ENCODE peak calls at places on chromosome 16, in four cellular contexts. One of them, this sample, is unnamed. For H3K79me2, the result is how much of the 10 kb centered on the place peaks cover.

GRCh38 chr16:53061256-53061655 is 6.5 kb downstream of the CHD9 start:
- DNase-seq in trophoblast cell: no peak
- DNase-seq in H1: no peak
- DNase-seq in H9: no peak
- DNase-seq in this sample: no peak

GRCh38 chr16:89921699-89922476 is 1.3 kb upstream of the TUBB3 start:
- DNase-seq in H9: peak
- DNase-seq in trophoblast cell: peak
- DNase-seq in H1: no peak
- DNase-seq in this sample: peak

GRCh38 chr16:14389359-14389758 is 240.7 kb downstream of the PARN start:
- DNase-seq in H9: no peak
- DNase-seq in H1: no peak
- DNase-seq in trophoblast cell: peak
- DNase-seq in this sample: no peak

GRCh38 chr16:88628512-88628974 is 9.8 kb upstream of the IL17C start:
- DNase-seq in H1: peak
- DNase-seq in H9: peak
- DNase-seq in trophoblast cell: peak
- DNase-seq in this sample: peak

GRCh38 chr16:89507834-89508590 is at the start of gene SPG7:
- DNase-seq in H9: peak
- DNase-seq in H1: no peak
- DNase-seq in trophoblast cell: peak
- DNase-seq in this sample: peak

GRCh38 chr16:21001262-21001661 is 100.7 kb downstream of the LYRM1 start:
- DNase-seq in H9: peak
- DNase-seq in trophoblast cell: peak
- DNase-seq in H1: no peak
- DNase-seq in this sample: peak

GRCh38 chr16:10906914-10907756 is 30.1 kb downstream of the CIITA start:
- DNase-seq in trophoblast cell: no peak
- DNase-seq in H9: no peak
- DNase-seq in H1: no peak
- DNase-seq in this sample: no peak

GRCh38 chr16:46801428-46802049 is 29.4 kb downstream of the C16orf87 start:
- DNase-seq in H9: no peak
- DNase-seq in trophoblast cell: peak
- DNase-seq in H1: no peak
- DNase-seq in this sample: peak

GRCh38 chr16:10362077-10362863 is 23.6 kb upstream of the ATF7IP2 start:
- DNase-seq in H9: no peak
- DNase-seq in trophoblast cell: no peak
- DNase-seq in H1: no peak
- DNase-seq in this sample: no peak

GRCh38 chr16:64136314-64136713 is 985.5 kb downstream of the CDH11 start:
- DNase-seq in trophoblast cell: no peak
- DNase-seq in H9: no peak
- DNase-seq in H1: no peak
- DNase-seq in this sample: no peak

GRCh38 chr16:75420987-75421819 is 12.1 kb downstream of the CFDP1 start:
- DNase-seq in trophoblast cell: peak
- DNase-seq in H9: peak
- DNase-seq in H1: peak
- DNase-seq in this sample: peak

GRCh38 chr16:67959930-67960329 is 8.5 kb downstream of the SLC12A4 start:
- DNase-seq in trophoblast cell: no peak
- DNase-seq in H9: no peak
- DNase-seq in H1: no peak
- DNase-seq in this sample: no peak

GRCh38 chr16:85448557-85449194 is 164.4 kb upstream of the GSE1 start:
- DNase-seq in H9: no peak
- DNase-seq in H1: no peak
- DNase-seq in trophoblast cell: no peak
- DNase-seq in this sample: no peak

GRCh38 chr16:50114357-50115129 is 38.6 kb upstream of the TENT4B start:
- DNase-seq in trophoblast cell: peak
- DNase-seq in H9: peak
- DNase-seq in H1: no peak
- DNase-seq in this sample: peak

GRCh38 chr16:20899503-20900298 is 457 bp downstream of the DCUN1D3 start:
- DNase-seq in H1: no peak
- DNase-seq in trophoblast cell: peak
- DNase-seq in H9: no peak
- DNase-seq in this sample: peak

GRCh38 chr16:56615353-56615752 is 7.0 kb downstream of the MT2A start:
- DNase-seq in H1: no peak
- DNase-seq in H9: no peak
- DNase-seq in trophoblast cell: no peak
- DNase-seq in this sample: no peak

GRCh38 chr16:14198012-14198411 is 126.9 kb downstream of the MRTFB start:
- DNase-seq in H9: no peak
- DNase-seq in H1: no peak
- DNase-seq in trophoblast cell: no peak
- DNase-seq in this sample: no peak

GRCh38 chr16:73032548-73033270 is 15.2 kb downstream of the ZFHX3 start:
- DNase-seq in H1: no peak
- DNase-seq in H9: peak
- DNase-seq in trophoblast cell: no peak
- DNase-seq in this sample: peak

GRCh38 chr16:52404546-52404945 is 142.4 kb downstream of the TOX3 start:
- DNase-seq in trophoblast cell: no peak
- DNase-seq in H9: no peak
- DNase-seq in H1: no peak
- DNase-seq in this sample: peak

GRCh38 chr16:57992084-57992483 is 8.4 kb downstream of the ZNF319 start:
- DNase-seq in H1: no peak
- DNase-seq in H9: no peak
- DNase-seq in trophoblast cell: no peak
- DNase-seq in this sample: no peak

GRCh38 chr16:67676939-67677338 is 10.3 kb downstream of the C16orf86 start:
- DNase-seq in trophoblast cell: no peak
- DNase-seq in H1: no peak
- DNase-seq in H9: no peak
- DNase-seq in this sample: no peak

GRCh38 chr16:48524348-48525200 is 85.4 kb downstream of the N4BP1 start:
- DNase-seq in H1: no peak
- DNase-seq in H9: no peak
- DNase-seq in trophoblast cell: peak
- DNase-seq in this sample: peak

GRCh38 chr16:19086322-19087199 is 19.1 kb downstream of the COQ7 start:
- DNase-seq in trophoblast cell: peak
- DNase-seq in H9: peak
- DNase-seq in H1: peak
- DNase-seq in this sample: peak

GRCh38 chr16:11321662-11322061 is 23.6 kb upstream of the RMI2 start:
- DNase-seq in H1: no peak
- DNase-seq in H9: no peak
- DNase-seq in trophoblast cell: no peak
- DNase-seq in this sample: no peak

GRCh38 chr16:85240982-85241924 is 129.0 kb upstream of the CIBAR2 start:
- DNase-seq in H1: no peak
- DNase-seq in trophoblast cell: no peak
- DNase-seq in H9: no peak
- DNase-seq in this sample: peak

GRCh38 chr16:14111713-14112538 is 40.8 kb downstream of the MRTFB start:
- DNase-seq in trophoblast cell: no peak
- DNase-seq in H1: no peak
- DNase-seq in H9: no peak
- DNase-seq in this sample: no peak

GRCh38 chr16:17435324-17435723 is 35.4 kb downstream of the XYLT1 start:
- DNase-seq in trophoblast cell: no peak
- DNase-seq in H9: no peak
- DNase-seq in H1: no peak
- DNase-seq in this sample: no peak

GRCh38 chr16:79278506-79278905 is 322.0 kb downstream of the MAF start:
- DNase-seq in H9: no peak
- DNase-seq in H1: no peak
- DNase-seq in trophoblast cell: no peak
- DNase-seq in this sample: no peak

GRCh38 chr16:15487336-15488284 is 53.2 kb downstream of the BMERB1 start:
- DNase-seq in H1: no peak
- DNase-seq in trophoblast cell: no peak
- DNase-seq in H9: no peak
- DNase-seq in this sample: no peak

GRCh38 chr16:48559462-48560211 is 50.3 kb downstream of the N4BP1 start:
- DNase-seq in trophoblast cell: peak
- DNase-seq in H1: no peak
- DNase-seq in H9: peak
- DNase-seq in this sample: peak

GRCh38 chr16:66617728-66618127 is 13.2 kb downstream of the CMTM3 start:
- DNase-seq in H9: no peak
- DNase-seq in trophoblast cell: peak
- DNase-seq in H1: no peak
- DNase-seq in this sample: peak

GRCh38 chr16:61579195-61579594 is 457.0 kb downstream of the CDH8 start:
- DNase-seq in H9: no peak
- DNase-seq in trophoblast cell: no peak
- DNase-seq in H1: no peak
- DNase-seq in this sample: no peak

GRCh38 chr16:61575617-61576016 is 460.6 kb downstream of the CDH8 start:
- DNase-seq in H9: no peak
- DNase-seq in H1: no peak
- DNase-seq in trophoblast cell: no peak
- DNase-seq in this sample: no peak

GRCh38 chr16:61576476-61576875 is 459.8 kb downstream of the CDH8 start:
- DNase-seq in trophoblast cell: no peak
- DNase-seq in H9: no peak
- DNase-seq in H1: no peak
- DNase-seq in this sample: no peak

GRCh38 chr16:61581417-61582046 is 454.7 kb downstream of the CDH8 start:
- DNase-seq in H1: no peak
- DNase-seq in H9: no peak
- DNase-seq in trophoblast cell: no peak
- DNase-seq in this sample: no peak

GRCh38 chr16:61580579-61580978 is 455.7 kb downstream of the CDH8 start:
- DNase-seq in H1: no peak
- DNase-seq in trophoblast cell: no peak
- DNase-seq in H9: no peak
- DNase-seq in this sample: no peak
- H3K23ac ChIP-seq in H1: no peak
- H3K23ac ChIP-seq in trophoblast cell: no peak
- H3K23ac ChIP-seq in H9: no peak
- H3K23ac ChIP-seq in this sample: no peak

DNA sequence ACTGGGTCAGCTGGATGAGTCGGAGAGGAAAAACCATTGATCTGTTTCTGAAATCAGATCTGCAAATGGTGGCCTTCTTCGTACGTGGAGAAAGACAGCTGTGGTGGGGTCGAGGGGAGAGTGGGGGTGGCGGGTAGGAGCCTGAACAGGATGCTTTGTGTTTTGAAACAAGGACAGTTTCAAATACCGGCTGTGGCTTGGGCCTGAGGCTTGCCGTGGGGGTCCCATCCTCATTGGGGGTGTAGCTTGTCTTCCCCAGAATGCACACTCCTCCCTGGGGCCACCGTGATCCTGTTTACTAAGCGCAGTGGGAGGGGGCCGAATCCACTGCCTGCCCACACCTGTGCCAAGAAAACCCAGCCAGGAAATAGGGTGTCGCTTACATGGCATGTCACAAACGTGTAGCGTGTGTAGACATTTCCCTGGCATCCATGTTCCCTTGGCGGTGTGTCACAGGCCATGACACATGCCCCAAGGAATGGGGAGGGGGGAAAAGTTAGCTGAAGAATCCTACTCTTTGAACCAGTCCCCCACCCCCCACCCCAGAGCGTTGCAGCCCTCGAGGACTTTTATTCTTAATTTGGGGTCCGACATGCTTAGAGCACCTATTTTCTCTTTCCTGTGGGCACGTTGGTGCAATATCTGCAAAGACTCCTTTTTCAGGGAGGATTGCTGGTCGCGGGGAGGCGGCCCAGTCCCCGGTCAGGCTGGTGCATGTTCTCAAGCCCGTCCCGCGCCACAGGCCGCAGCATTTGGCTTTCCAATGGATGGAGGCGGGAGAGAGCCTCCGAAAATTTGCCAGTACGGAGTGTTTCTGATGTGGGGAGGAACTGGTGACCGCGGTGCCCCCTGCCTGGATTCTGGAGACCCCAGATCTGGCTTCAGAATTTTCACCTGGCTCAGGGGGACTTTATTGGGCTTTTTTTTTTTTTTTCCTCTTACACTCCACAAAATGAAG is 2.0 kb downstream of the CMIP start:
- DNase-seq in H9: no peak
- DNase-seq in trophoblast cell: peak
- DNase-seq in H1: no peak
- DNase-seq in this sample: peak
- H3K79me2 ChIP-seq in H9: under half
- H3K79me2 ChIP-seq in trophoblast cell: half or more
- H3K79me2 ChIP-seq in H1: half or more
- H3K79me2 ChIP-seq in this sample: half or more

GRCh38 chr16:83952587-83952939 is 477 bp upstream of the OSGIN1 start:
- DNase-seq in H1: no peak
- DNase-seq in H9: no peak
- DNase-seq in trophoblast cell: no peak
- DNase-seq in this sample: no peak
- H4K8ac ChIP-seq in H1: no peak
- H4K8ac ChIP-seq in H9: no peak
- H4K8ac ChIP-seq in trophoblast cell: no peak
- H4K8ac ChIP-seq in this sample: no peak

DNA sequence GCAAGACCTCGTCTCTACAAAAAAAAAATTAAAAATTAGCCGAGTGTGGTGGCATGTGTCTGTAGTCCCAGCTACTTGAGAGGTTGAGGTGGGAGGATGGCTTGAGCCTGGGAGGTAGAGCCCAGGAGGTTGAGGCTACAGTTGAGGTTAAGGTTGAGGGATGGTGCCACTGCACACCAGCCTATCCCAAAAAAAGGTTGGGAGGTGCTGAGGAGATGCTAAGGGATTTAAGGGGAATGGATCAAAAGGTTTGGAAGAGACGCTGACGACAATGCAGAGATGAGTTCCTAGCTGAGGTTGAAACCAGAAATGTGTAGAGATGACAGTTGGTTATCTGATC is 4.7 kb upstream of the NSMCE1 start:
- DNase-seq in trophoblast cell: no peak
- DNase-seq in H1: no peak
- DNase-seq in H9: no peak
- DNase-seq in this sample: no peak
- H3K23ac ChIP-seq in trophoblast cell: no peak
- H3K23ac ChIP-seq in H1: no peak
- H3K23ac ChIP-seq in H9: no peak
- H3K23ac ChIP-seq in this sample: no peak

GRCh38 chr16:4049031-4049430 is 67.2 kb downstream of the ADCY9 start:
- DNase-seq in H1: no peak
- DNase-seq in H9: no peak
- DNase-seq in trophoblast cell: no peak
- DNase-seq in this sample: no peak
- H3K79me2 ChIP-seq in H1: under half
- H3K79me2 ChIP-seq in H9: under half
- H3K79me2 ChIP-seq in trophoblast cell: under half
- H3K79me2 ChIP-seq in this sample: under half

This sample was measured in mesendoderm.